ENCODE peak calls at places on chromosomes 7 and 10, in six cellular contexts. C is RWPE2, D is heart right ventricle, H is GM12878, O is transverse colon, A is fibroblast of lung. T is an unnamed sample.

GRCh38 chr10:22554481-22555182 is 159.7 kb downstream of the PIP4K2A start:
- DNase-seq in C (no peak), D (peak; percentile 61), H (no peak), O (peak; percentile 28), A (peak; percentile 91), T (no peak)

GRCh38 chr10:103584216-103585010 is 90.9 kb downstream of the NEURL1 start:
- DNase-seq in C (no peak), D (peak; percentile 17), H (no peak), O (no peak), A (peak; percentile 11), T (no peak)

GRCh38 chr7:68787586-68787985 is 810.7 kb upstream of the AUTS2 start:
- DNase-seq in C (no peak), D (no peak), H (no peak), O (no peak), A (no peak), T (no peak)

GRCh38 chr10:103246328-103246727 is 641 bp downstream of the RPEL1 start:
- DNase-seq in C (no peak), D (no peak), H (no peak), O (no peak), A (no peak), T (no peak)

GRCh38 chr10:119216137-119216536 is 8.8 kb downstream of the GRK5 start:
- DNase-seq in C (no peak), D (no peak), H (no peak), O (no peak), A (no peak), T (no peak)

GRCh38 chr7:139393621-139394215 is 34.0 kb downstream of the LUC7L2 start:
- DNase-seq in C (no peak), D (no peak), H (no peak), O (no peak), A (peak; percentile 6), T (no peak)

GRCh38 chr7:130886438-130887135 is 152.6 kb upstream of the KLF14 start:
- DNase-seq in C (no peak), D (no peak), H (no peak), O (no peak), A (no peak), T (peak; percentile 54)

GRCh38 chr10:104317195-104318095 is 20.8 kb downstream of the ITPRIP start:
- DNase-seq in C (peak; percentile 45), D (no peak), H (no peak), O (no peak), A (peak; percentile 74), T (no peak)

GRCh38 chr10:125419146-125419545 is 258.8 kb upstream of the CTBP2 start:
- DNase-seq in C (no peak), D (no peak), H (no peak), O (no peak), A (no peak), T (no peak)

GRCh38 chr7:113370910-113371309 is 252.6 kb upstream of the SMIM30 start:
- DNase-seq in C (no peak), D (no peak), H (no peak), O (no peak), A (no peak), T (no peak)

GRCh38 chr10:64113796-64114195 is 592.6 kb downstream of the REEP3 start:
- DNase-seq in C (no peak), D (no peak), H (no peak), O (no peak), A (no peak), T (no peak)

GRCh38 chr10:126012485-126012884 is 116.1 kb downstream of the FANK1 start:
- DNase-seq in C (no peak), D (no peak), H (no peak), O (no peak), A (peak; percentile 53), T (no peak)

GRCh38 chr10:131996508-131997365 is 15.0 kb upstream of the BNIP3 start:
- DNase-seq in C (no peak), D (peak; percentile 71), H (no peak), O (no peak), A (no peak), T (no peak)

GRCh38 chr10:132891313-132891712 is 51.1 kb downstream of the CFAP46 start:
- DNase-seq in C (no peak), D (no peak), H (no peak), O (no peak), A (no peak), T (no peak)

GRCh38 chr10:76356557-76356956 is 925.1 kb downstream of the LRMDA start:
- DNase-seq in C (no peak), D (no peak), H (no peak), O (no peak), A (peak; percentile 66), T (no peak)

GRCh38 chr10:129258570-129258969 is 208.5 kb upstream of the MGMT start:
- DNase-seq in C (no peak), D (peak; percentile 17), H (no peak), O (no peak), A (no peak), T (no peak)

GRCh38 chr10:53441804-53442203 is 669.2 kb upstream of the MBL2 start:
- DNase-seq in C (no peak), D (no peak), H (no peak), O (no peak), A (no peak), T (no peak)

GRCh38 chr10:60336901-60337630 is 52.6 kb downstream of the ANK3 start:
- DNase-seq in C (no peak), D (no peak), H (no peak), O (no peak), A (peak; percentile 38), T (no peak)

GRCh38 chr10:4662576-4663161 is 163.3 kb upstream of the AKR1E2 start:
- DNase-seq in C (no peak), D (peak; percentile 31), H (no peak), O (no peak), A (peak; percentile 36), T (no peak)

GRCh38 chr10:60305394-60305892 is 84.2 kb downstream of the ANK3 start:
- DNase-seq in C (no peak), D (no peak), H (no peak), O (no peak), A (peak; percentile 81), T (no peak)

GRCh38 chr7:93515144-93515543 is 59.4 kb downstream of the CALCR start:
- DNase-seq in C (no peak), D (no peak), H (no peak), O (no peak), A (peak; percentile 1), T (no peak)

GRCh38 chr7:130906575-130906974 is 172.6 kb upstream of the KLF14 start:
- DNase-seq in C (no peak), D (no peak), H (no peak), O (no peak), A (no peak), T (no peak)

GRCh38 chr7:93054975-93055374 is 62.8 kb downstream of the SAMD9 start:
- DNase-seq in C (no peak), D (no peak), H (no peak), O (no peak), A (no peak), T (no peak)

GRCh38 chr7:81769891-81770818 is at the start of gene HGF:
- DNase-seq in C (no peak), D (peak; percentile 78), H (no peak), O (peak; percentile 18), A (peak; percentile 53), T (no peak)

GRCh38 chr10:88152720-88153119 is 289.3 kb downstream of the PTEN start:
- DNase-seq in C (peak; percentile 70), D (no peak), H (peak; percentile 40), O (no peak), A (peak; percentile 97), T (no peak)

GRCh38 chr7:20200965-20201364 is 16.2 kb downstream of the MACC1 start:
- DNase-seq in C (no peak), D (no peak), H (no peak), O (no peak), A (no peak), T (no peak)

GRCh38 chr10:30384791-30385201 is 35.7 kb upstream of the MTPAP start:
- DNase-seq in C (no peak), D (no peak), H (no peak), O (no peak), A (peak; percentile 39), T (peak; percentile 8)

GRCh38 chr7:88111136-88111748 is 108.6 kb downstream of the SRI start:
- DNase-seq in C (no peak), D (no peak), H (no peak), O (no peak), A (peak; percentile 46), T (peak; percentile 45)
- TF ChIP-seq CTCF in C (peak; percentile 77), D (peak; percentile 56), H (peak; percentile 34), O (peak; percentile 51), A (peak; percentile 56), T (peak; percentile 57)

DNA sequence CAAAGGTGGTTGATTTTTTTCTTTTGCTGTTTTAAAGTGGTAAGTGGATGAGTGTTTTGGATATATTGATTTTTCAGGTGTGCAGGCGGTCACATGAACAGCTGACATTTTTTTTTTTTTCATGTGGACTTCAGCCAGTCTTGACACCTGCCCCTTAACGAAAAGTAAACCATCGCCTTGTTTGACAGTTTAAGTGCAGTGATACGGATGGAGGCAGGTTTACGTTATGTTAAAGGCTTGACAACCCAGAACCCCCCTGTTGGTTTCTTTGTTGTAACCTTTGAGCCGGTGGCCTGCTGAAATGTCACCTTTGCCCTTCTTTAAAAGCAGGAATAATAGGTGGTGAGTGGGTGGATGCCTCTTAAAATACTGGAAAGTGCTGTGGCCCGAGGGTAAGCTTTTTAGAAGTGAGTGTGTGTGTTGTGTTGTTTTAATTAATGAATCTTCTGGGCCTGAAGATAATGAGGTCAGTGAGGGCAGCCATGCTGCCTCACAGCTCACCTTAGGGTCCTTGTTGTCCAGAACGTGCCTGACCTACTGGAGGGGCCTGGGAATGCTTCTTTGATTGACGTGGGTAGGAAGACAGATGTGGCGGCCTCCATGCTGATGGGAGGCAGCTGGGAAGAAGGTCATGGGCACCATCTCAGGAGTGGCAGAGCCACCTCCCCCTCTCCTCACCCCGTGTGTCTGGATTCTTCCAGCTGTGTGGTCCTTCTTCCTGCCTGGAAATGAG is 69.8 kb downstream of the TCF7L2 start:
- DNase-seq in C (no peak), D (no peak), H (no peak), O (no peak), A (no peak), T (no peak)
- H3K4me1 ChIP-seq in C (no peaks in the 10 kb centered on the region), D (peaks cover 80% of the 10 kb centered on the region), H (no peaks in the 10 kb centered on the region), O (peaks cover 62% of the 10 kb centered on the region), A (no peaks in the 10 kb centered on the region), T (peaks cover 80% of the 10 kb centered on the region)

DNA sequence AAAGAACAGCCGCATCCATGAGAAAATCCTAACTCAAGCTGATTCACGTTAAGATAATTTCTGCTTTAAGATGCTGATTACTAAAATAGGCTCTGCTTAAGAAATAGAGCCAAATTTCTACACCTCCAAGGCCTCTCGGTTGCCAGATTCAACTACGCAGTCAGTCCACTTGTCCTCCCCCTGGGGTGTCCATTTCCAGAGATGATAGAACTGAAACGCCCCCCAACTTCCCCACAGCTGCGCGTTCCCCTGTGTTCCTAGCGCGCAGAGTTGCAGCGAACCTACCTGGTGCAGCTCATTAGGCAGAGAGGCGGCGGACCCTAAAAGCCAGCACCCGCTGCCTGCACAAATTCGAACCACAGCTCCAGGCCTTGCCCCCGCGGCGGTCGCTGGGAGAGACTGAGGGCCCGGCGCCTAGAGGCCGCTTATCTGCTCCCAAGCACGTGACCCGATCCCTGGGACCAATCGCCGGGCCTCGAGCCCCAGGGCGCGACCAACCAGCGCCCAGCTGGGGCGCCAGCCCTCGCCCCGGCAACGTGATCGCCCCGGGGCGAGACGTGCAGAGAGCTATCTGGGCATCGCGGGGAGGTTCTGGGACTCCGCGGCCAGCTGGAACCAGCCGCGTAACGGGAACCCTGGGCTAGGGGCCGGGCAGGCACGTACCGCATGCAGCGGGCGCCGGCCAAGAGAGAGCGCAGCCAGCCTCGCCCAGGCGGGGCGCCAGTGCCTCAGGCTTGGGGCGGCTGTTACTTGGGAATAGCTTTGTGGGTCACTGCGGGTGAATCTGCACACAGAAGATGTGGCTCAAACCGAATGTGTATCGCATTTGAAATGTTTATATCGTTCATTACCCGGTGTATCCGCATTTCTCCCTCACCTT is at the start of gene PPP1R3C:
- DNase-seq in C (peak; percentile 86), D (peak; percentile 88), H (no peak), O (peak; percentile 79), A (peak; percentile 93), T (peak; percentile 42)
- TF ChIP-seq CTCF in C (peak; percentile 73), D (peak; percentile 33), H (peak; percentile 4), O (peak; percentile 18), A (peak; percentile 42), T (peak; percentile 75)

GRCh38 chr7:55075464-55075971 is 56.7 kb downstream of the EGFR start:
- DNase-seq in C (no peak), D (no peak), H (no peak), O (peak; percentile 37), A (no peak), T (no peak)
- H3K4me1 ChIP-seq in C (peaks cover 65% of the 10 kb centered on the region), D (peaks cover 45% of the 10 kb centered on the region), H (peaks cover 24% of the 10 kb centered on the region), O (peaks cover 96% of the 10 kb centered on the region), A (peaks cover 26% of the 10 kb centered on the region), T (peaks cover 97% of the 10 kb centered on the region)

T was measured in Panc1.